ENCODE peak calls at places on chromosomes 3 and 15, in nine cellular contexts. One of them, this sample, is unnamed.
A peak's percentile ranks its signal among the peaks of the same experiment; 100 is the strongest.

GRCh38 chr3:194386610-194387009 is 12.5 kb downstream of the GP5 start:
- DNase-seq in foreskin fibroblast: no peak
- DNase-seq in breast epithelium: no peak
- DNase-seq in adrenal gland: no peak
- DNase-seq in GM23338: no peak
- DNase-seq in Calu3: no peak
- DNase-seq in tibial nerve: no peak
- DNase-seq in GM13976: no peak
- DNase-seq in GM12864: no peak
- DNase-seq in this sample: no peak

GRCh38 chr15:99105516-99106341 is 849 bp downstream of the SYNM start:
- DNase-seq in foreskin fibroblast: peak; percentile 68
- DNase-seq in breast epithelium: no peak
- DNase-seq in adrenal gland: peak; percentile 64
- DNase-seq in GM23338: peak; percentile 89
- DNase-seq in Calu3: peak; percentile 63
- DNase-seq in tibial nerve: no peak
- DNase-seq in GM13976: peak; percentile 62
- DNase-seq in GM12864: no peak
- DNase-seq in this sample: no peak

GRCh38 chr3:95655363-95655986 is 1158.9 kb upstream of the EPHA6 start:
- DNase-seq in foreskin fibroblast: no peak
- DNase-seq in breast epithelium: no peak
- DNase-seq in adrenal gland: no peak
- DNase-seq in GM23338: no peak
- DNase-seq in Calu3: no peak
- DNase-seq in tibial nerve: no peak
- DNase-seq in GM13976: no peak
- DNase-seq in GM12864: no peak
- DNase-seq in this sample: no peak

GRCh38 chr15:68550498-68551295 is 28.1 kb upstream of the CORO2B start:
- DNase-seq in foreskin fibroblast: peak; percentile 16
- DNase-seq in breast epithelium: peak; percentile 67
- DNase-seq in adrenal gland: peak; percentile 77
- DNase-seq in GM23338: peak; percentile 94
- DNase-seq in Calu3: peak; percentile 85
- DNase-seq in tibial nerve: peak; percentile 80
- DNase-seq in GM13976: peak; percentile 79
- DNase-seq in GM12864: peak; percentile 16
- DNase-seq in this sample: peak; percentile 91

GRCh38 chr3:179898024-179898423 is 138.7 kb downstream of the PEX5L start:
- DNase-seq in foreskin fibroblast: no peak
- DNase-seq in breast epithelium: no peak
- DNase-seq in adrenal gland: no peak
- DNase-seq in GM23338: peak; percentile 98
- DNase-seq in Calu3: peak; percentile 72
- DNase-seq in tibial nerve: no peak
- DNase-seq in GM13976: peak; percentile 43
- DNase-seq in GM12864: peak; percentile 25
- DNase-seq in this sample: no peak

GRCh38 chr3:13021141-13021933 is 51.9 kb downstream of the IQSEC1 start:
- DNase-seq in foreskin fibroblast: no peak
- DNase-seq in breast epithelium: no peak
- DNase-seq in adrenal gland: peak; percentile 74
- DNase-seq in GM23338: no peak
- DNase-seq in Calu3: peak; percentile 13
- DNase-seq in tibial nerve: no peak
- DNase-seq in GM13976: peak; percentile 72
- DNase-seq in GM12864: no peak
- DNase-seq in this sample: no peak

GRCh38 chr15:23546158-23546557 is 19.3 kb upstream of the MKRN3 start:
- DNase-seq in foreskin fibroblast: no peak
- DNase-seq in breast epithelium: no peak
- DNase-seq in adrenal gland: no peak
- DNase-seq in GM23338: no peak
- DNase-seq in Calu3: no peak
- DNase-seq in tibial nerve: no peak
- DNase-seq in GM13976: no peak
- DNase-seq in GM12864: no peak
- DNase-seq in this sample: no peak

GRCh38 chr3:146594843-146595482 is 10.2 kb downstream of the PLSCR5 start:
- DNase-seq in foreskin fibroblast: no peak
- DNase-seq in breast epithelium: no peak
- DNase-seq in adrenal gland: no peak
- DNase-seq in GM23338: peak; percentile 24
- DNase-seq in Calu3: no peak
- DNase-seq in tibial nerve: no peak
- DNase-seq in GM13976: no peak
- DNase-seq in GM12864: no peak
- DNase-seq in this sample: no peak

GRCh38 chr3:186978712-186979111 is 48.4 kb downstream of the ST6GAL1 start:
- DNase-seq in foreskin fibroblast: no peak
- DNase-seq in breast epithelium: no peak
- DNase-seq in adrenal gland: no peak
- DNase-seq in GM23338: no peak
- DNase-seq in Calu3: no peak
- DNase-seq in tibial nerve: no peak
- DNase-seq in GM13976: no peak
- DNase-seq in GM12864: no peak
- DNase-seq in this sample: no peak

GRCh38 chr3:40057077-40057476 is 247.7 kb downstream of the MYRIP start:
- DNase-seq in foreskin fibroblast: peak; percentile 59
- DNase-seq in breast epithelium: no peak
- DNase-seq in adrenal gland: no peak
- DNase-seq in GM23338: no peak
- DNase-seq in Calu3: no peak
- DNase-seq in tibial nerve: no peak
- DNase-seq in GM13976: no peak
- DNase-seq in GM12864: no peak
- DNase-seq in this sample: no peak

GRCh38 chr3:124032881-124033359 is 41.0 kb upstream of the ROPN1 start:
- DNase-seq in foreskin fibroblast: peak; percentile 66
- DNase-seq in breast epithelium: peak; percentile 74
- DNase-seq in adrenal gland: peak; percentile 90
- DNase-seq in GM23338: peak; percentile 92
- DNase-seq in Calu3: peak; percentile 88
- DNase-seq in tibial nerve: peak; percentile 60
- DNase-seq in GM13976: peak; percentile 91
- DNase-seq in GM12864: no peak
- DNase-seq in this sample: peak; percentile 95

GRCh38 chr3:124032351-124032880 is 40.5 kb upstream of the ROPN1 start:
- DNase-seq in foreskin fibroblast: peak; percentile 1
- DNase-seq in breast epithelium: peak; percentile 67
- DNase-seq in adrenal gland: peak; percentile 80
- DNase-seq in GM23338: peak; percentile 54
- DNase-seq in Calu3: no peak
- DNase-seq in tibial nerve: no peak
- DNase-seq in GM13976: no peak
- DNase-seq in GM12864: no peak
- DNase-seq in this sample: no peak

GRCh38 chr3:124034016-124034808 is 42.3 kb upstream of the ROPN1 start:
- DNase-seq in foreskin fibroblast: peak; percentile 1
- DNase-seq in breast epithelium: no peak
- DNase-seq in adrenal gland: peak; percentile 35
- DNase-seq in GM23338: peak; percentile 48
- DNase-seq in Calu3: no peak
- DNase-seq in tibial nerve: no peak
- DNase-seq in GM13976: peak; percentile 24
- DNase-seq in GM12864: no peak
- DNase-seq in this sample: peak; percentile 63

GRCh38 chr3:124034809-124035152 is 42.9 kb upstream of the ROPN1 start:
- DNase-seq in foreskin fibroblast: no peak
- DNase-seq in breast epithelium: no peak
- DNase-seq in adrenal gland: no peak
- DNase-seq in GM23338: no peak
- DNase-seq in Calu3: no peak
- DNase-seq in tibial nerve: no peak
- DNase-seq in GM13976: no peak
- DNase-seq in GM12864: no peak
- DNase-seq in this sample: no peak

GRCh38 chr3:124033360-124034015 is 41.6 kb upstream of the ROPN1 start:
- DNase-seq in foreskin fibroblast: peak; percentile 2
- DNase-seq in breast epithelium: no peak
- DNase-seq in adrenal gland: no peak
- DNase-seq in GM23338: peak; percentile 51
- DNase-seq in Calu3: no peak
- DNase-seq in tibial nerve: no peak
- DNase-seq in GM13976: no peak
- DNase-seq in GM12864: no peak
- DNase-seq in this sample: no peak
- TF ChIP-seq CTCF in foreskin fibroblast: no peak
- TF ChIP-seq CTCF in breast epithelium: no peak
- TF ChIP-seq CTCF in adrenal gland: no peak
- TF ChIP-seq CTCF in GM23338: no peak
- TF ChIP-seq CTCF in Calu3: peak; percentile 13
- TF ChIP-seq CTCF in tibial nerve: no peak
- TF ChIP-seq CTCF in GM13976: no peak
- TF ChIP-seq CTCF in GM12864: no peak
- TF ChIP-seq CTCF in this sample: no peak

GRCh38 chr3:140552403-140552802 is 125.5 kb upstream of the TRIM42 start:
- DNase-seq in foreskin fibroblast: no peak
- DNase-seq in breast epithelium: no peak
- DNase-seq in adrenal gland: no peak
- DNase-seq in GM23338: peak; percentile 12
- DNase-seq in Calu3: no peak
- DNase-seq in tibial nerve: no peak
- DNase-seq in GM13976: no peak
- DNase-seq in GM12864: no peak
- DNase-seq in this sample: no peak
- TF ChIP-seq CTCF in foreskin fibroblast: no peak
- TF ChIP-seq CTCF in breast epithelium: no peak
- TF ChIP-seq CTCF in adrenal gland: no peak
- TF ChIP-seq CTCF in GM23338: no peak
- TF ChIP-seq CTCF in Calu3: no peak
- TF ChIP-seq CTCF in tibial nerve: no peak
- TF ChIP-seq CTCF in GM13976: no peak
- TF ChIP-seq CTCF in GM12864: peak; percentile 15
- TF ChIP-seq CTCF in this sample: no peak

GRCh38 chr3:38251197-38251596 is 14.4 kb upstream of the SLC22A13 start:
- DNase-seq in foreskin fibroblast: no peak
- DNase-seq in breast epithelium: no peak
- DNase-seq in adrenal gland: no peak
- DNase-seq in GM23338: no peak
- DNase-seq in Calu3: no peak
- DNase-seq in tibial nerve: no peak
- DNase-seq in GM13976: no peak
- DNase-seq in GM12864: no peak
- DNase-seq in this sample: no peak
- TF ChIP-seq CTCF in foreskin fibroblast: no peak
- TF ChIP-seq CTCF in breast epithelium: no peak
- TF ChIP-seq CTCF in adrenal gland: no peak
- TF ChIP-seq CTCF in GM23338: no peak
- TF ChIP-seq CTCF in Calu3: no peak
- TF ChIP-seq CTCF in tibial nerve: no peak
- TF ChIP-seq CTCF in GM13976: no peak
- TF ChIP-seq CTCF in GM12864: no peak
- TF ChIP-seq CTCF in this sample: no peak

GRCh38 chr3:169662215-169663070 is 1.1 kb downstream of the MECOM start:
- DNase-seq in foreskin fibroblast: peak; percentile 54
- DNase-seq in breast epithelium: no peak
- DNase-seq in adrenal gland: peak; percentile 35
- DNase-seq in GM23338: peak; percentile 90
- DNase-seq in Calu3: peak; percentile 97
- DNase-seq in tibial nerve: no peak
- DNase-seq in GM13976: peak; percentile 73
- DNase-seq in GM12864: no peak
- DNase-seq in this sample: peak; percentile 84
- TF ChIP-seq CTCF in foreskin fibroblast: peak; percentile 16
- TF ChIP-seq CTCF in breast epithelium: no peak
- TF ChIP-seq CTCF in adrenal gland: peak; percentile 35
- TF ChIP-seq CTCF in GM23338: peak; percentile 15
- TF ChIP-seq CTCF in Calu3: peak; percentile 88
- TF ChIP-seq CTCF in tibial nerve: peak; percentile 35
- TF ChIP-seq CTCF in GM13976: peak; percentile 77
- TF ChIP-seq CTCF in GM12864: peak; percentile 49
- TF ChIP-seq CTCF in this sample: peak; percentile 81

GRCh38 chr15:45454825-45455224 is 67.7 kb downstream of the SLC30A4 start:
- DNase-seq in foreskin fibroblast: peak; percentile 89
- DNase-seq in breast epithelium: peak; percentile 91
- DNase-seq in adrenal gland: peak; percentile 47
- DNase-seq in GM23338: no peak
- DNase-seq in Calu3: peak; percentile 89
- DNase-seq in tibial nerve: peak; percentile 34
- DNase-seq in GM13976: peak; percentile 68
- DNase-seq in GM12864: peak; percentile 62
- DNase-seq in this sample: no peak
- TF ChIP-seq CTCF in foreskin fibroblast: no peak
- TF ChIP-seq CTCF in breast epithelium: no peak
- TF ChIP-seq CTCF in adrenal gland: no peak
- TF ChIP-seq CTCF in GM23338: no peak
- TF ChIP-seq CTCF in Calu3: no peak
- TF ChIP-seq CTCF in tibial nerve: no peak
- TF ChIP-seq CTCF in GM13976: no peak
- TF ChIP-seq CTCF in GM12864: peak; percentile 3
- TF ChIP-seq CTCF in this sample: no peak

DNA sequence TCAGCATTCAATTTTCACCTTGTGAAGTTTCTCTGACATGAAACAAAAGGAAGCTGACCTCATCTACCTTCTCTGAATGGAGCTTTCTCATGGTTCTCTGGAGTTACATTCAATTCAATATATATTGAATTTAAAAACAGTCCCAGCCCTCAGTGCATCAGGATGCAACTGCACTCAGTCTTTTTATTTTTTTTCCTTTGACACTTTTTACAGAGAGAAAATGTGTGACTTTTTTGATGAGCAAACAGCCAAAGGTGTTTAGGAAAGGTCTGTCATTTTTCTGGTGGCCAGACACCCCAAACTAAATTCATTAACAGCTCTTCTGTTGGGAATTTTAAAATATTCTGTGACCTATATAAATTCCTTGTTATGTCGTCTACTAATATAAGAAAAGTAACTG is 19.3 kb upstream of the SNRK start:
- DNase-seq in foreskin fibroblast: no peak
- DNase-seq in breast epithelium: no peak
- DNase-seq in adrenal gland: no peak
- DNase-seq in GM23338: no peak
- DNase-seq in Calu3: no peak
- DNase-seq in tibial nerve: no peak
- DNase-seq in GM13976: no peak
- DNase-seq in GM12864: no peak
- DNase-seq in this sample: no peak
- TF ChIP-seq CTCF in foreskin fibroblast: no peak
- TF ChIP-seq CTCF in breast epithelium: no peak
- TF ChIP-seq CTCF in adrenal gland: no peak
- TF ChIP-seq CTCF in GM23338: no peak
- TF ChIP-seq CTCF in Calu3: no peak
- TF ChIP-seq CTCF in tibial nerve: no peak
- TF ChIP-seq CTCF in GM13976: no peak
- TF ChIP-seq CTCF in GM12864: no peak
- TF ChIP-seq CTCF in this sample: no peak

GRCh38 chr3:15205482-15205933 is 538 bp upstream of the CAPN7 start:
- DNase-seq in foreskin fibroblast: no peak
- DNase-seq in breast epithelium: no peak
- DNase-seq in adrenal gland: no peak
- DNase-seq in GM23338: no peak
- DNase-seq in Calu3: no peak
- DNase-seq in tibial nerve: no peak
- DNase-seq in GM13976: no peak
- DNase-seq in GM12864: no peak
- DNase-seq in this sample: no peak
- TF ChIP-seq CTCF in foreskin fibroblast: no peak
- TF ChIP-seq CTCF in breast epithelium: peak; percentile 35
- TF ChIP-seq CTCF in adrenal gland: no peak
- TF ChIP-seq CTCF in GM23338: no peak
- TF ChIP-seq CTCF in Calu3: no peak
- TF ChIP-seq CTCF in tibial nerve: no peak
- TF ChIP-seq CTCF in GM13976: no peak
- TF ChIP-seq CTCF in GM12864: no peak
- TF ChIP-seq CTCF in this sample: no peak